ENCODE peak calls at places on chromosomes 7 and 10, in eight cellular contexts. One of them, this sample, is unnamed.

GRCh38 chr7:108351715-108352114 is 104.5 kb downstream of the NRCAM start:
- DNase-seq in Panc1: no peak
- DNase-seq in cardiac fibroblast: no peak
- DNase-seq in mammary epithelial cell: no peak
- DNase-seq in foreskin fibroblast: peak
- DNase-seq in RWPE2: no peak
- DNase-seq in psoas muscle: no peak
- DNase-seq in endothelial cell of umbilical vein: peak
- DNase-seq in this sample: no peak

GRCh38 chr7:74101061-74101681 is 17.6 kb downstream of the LIMK1 start:
- DNase-seq in RWPE2: no peak
- DNase-seq in mammary epithelial cell: no peak
- DNase-seq in cardiac fibroblast: no peak
- DNase-seq in endothelial cell of umbilical vein: no peak
- DNase-seq in foreskin fibroblast: peak
- DNase-seq in psoas muscle: peak
- DNase-seq in Panc1: no peak
- DNase-seq in this sample: no peak

GRCh38 chr10:70137135-70137534 is 4.5 kb upstream of the AIFM2 start:
- DNase-seq in mammary epithelial cell: no peak
- DNase-seq in RWPE2: no peak
- DNase-seq in psoas muscle: no peak
- DNase-seq in cardiac fibroblast: no peak
- DNase-seq in Panc1: no peak
- DNase-seq in foreskin fibroblast: no peak
- DNase-seq in endothelial cell of umbilical vein: no peak
- DNase-seq in this sample: no peak

GRCh38 chr7:25780904-25781303 is 371.1 kb upstream of the NFE2L3 start:
- DNase-seq in endothelial cell of umbilical vein: no peak
- DNase-seq in mammary epithelial cell: no peak
- DNase-seq in RWPE2: no peak
- DNase-seq in cardiac fibroblast: no peak
- DNase-seq in Panc1: no peak
- DNase-seq in foreskin fibroblast: no peak
- DNase-seq in psoas muscle: no peak
- DNase-seq in this sample: no peak

GRCh38 chr10:21954132-21954531 is 49.4 kb downstream of the DNAJC1 start:
- DNase-seq in Panc1: no peak
- DNase-seq in psoas muscle: no peak
- DNase-seq in cardiac fibroblast: no peak
- DNase-seq in RWPE2: no peak
- DNase-seq in mammary epithelial cell: no peak
- DNase-seq in endothelial cell of umbilical vein: no peak
- DNase-seq in foreskin fibroblast: no peak
- DNase-seq in this sample: no peak

GRCh38 chr7:114819629-114820362 is 102.1 kb upstream of the MDFIC start:
- DNase-seq in foreskin fibroblast: peak
- DNase-seq in psoas muscle: no peak
- DNase-seq in RWPE2: peak
- DNase-seq in endothelial cell of umbilical vein: peak
- DNase-seq in mammary epithelial cell: peak
- DNase-seq in Panc1: peak
- DNase-seq in cardiac fibroblast: peak
- DNase-seq in this sample: no peak

GRCh38 chr10:100020883-100021248 is 11.1 kb upstream of the DNMBP start:
- DNase-seq in cardiac fibroblast: no peak
- DNase-seq in mammary epithelial cell: no peak
- DNase-seq in foreskin fibroblast: no peak
- DNase-seq in Panc1: no peak
- DNase-seq in endothelial cell of umbilical vein: no peak
- DNase-seq in psoas muscle: no peak
- DNase-seq in RWPE2: no peak
- DNase-seq in this sample: no peak

GRCh38 chr7:159067870-159068787 is 76.5 kb downstream of the VIPR2 start:
- DNase-seq in endothelial cell of umbilical vein: no peak
- DNase-seq in cardiac fibroblast: peak
- DNase-seq in Panc1: no peak
- DNase-seq in mammary epithelial cell: no peak
- DNase-seq in psoas muscle: peak
- DNase-seq in RWPE2: peak
- DNase-seq in foreskin fibroblast: no peak
- DNase-seq in this sample: peak

GRCh38 chr10:11823989-11824346 is 812 bp downstream of the PROSER2 start:
- DNase-seq in RWPE2: no peak
- DNase-seq in psoas muscle: no peak
- DNase-seq in cardiac fibroblast: peak
- DNase-seq in Panc1: no peak
- DNase-seq in foreskin fibroblast: peak
- DNase-seq in mammary epithelial cell: peak
- DNase-seq in endothelial cell of umbilical vein: peak
- DNase-seq in this sample: no peak

GRCh38 chr10:96370575-96371157 is 11.9 kb upstream of the OPALIN start:
- DNase-seq in cardiac fibroblast: peak
- DNase-seq in endothelial cell of umbilical vein: peak
- DNase-seq in RWPE2: no peak
- DNase-seq in foreskin fibroblast: peak
- DNase-seq in psoas muscle: no peak
- DNase-seq in Panc1: peak
- DNase-seq in mammary epithelial cell: peak
- DNase-seq in this sample: no peak

GRCh38 chr7:99005776-99006175 is 127.4 kb downstream of the TRRAP start:
- DNase-seq in foreskin fibroblast: no peak
- DNase-seq in psoas muscle: no peak
- DNase-seq in mammary epithelial cell: no peak
- DNase-seq in RWPE2: no peak
- DNase-seq in Panc1: no peak
- DNase-seq in endothelial cell of umbilical vein: no peak
- DNase-seq in cardiac fibroblast: no peak
- DNase-seq in this sample: no peak
- TF ChIP-seq CTCF in foreskin fibroblast: no peak
- TF ChIP-seq CTCF in psoas muscle: no peak
- TF ChIP-seq CTCF in mammary epithelial cell: no peak
- TF ChIP-seq CTCF in RWPE2: no peak
- TF ChIP-seq CTCF in Panc1: no peak
- TF ChIP-seq CTCF in endothelial cell of umbilical vein: no peak
- TF ChIP-seq CTCF in cardiac fibroblast: no peak
- TF ChIP-seq CTCF in this sample: no peak

GRCh38 chr7:90597527-90597871 is 1.4 kb downstream of the CDK14 start:
- DNase-seq in cardiac fibroblast: peak
- DNase-seq in mammary epithelial cell: no peak
- DNase-seq in endothelial cell of umbilical vein: no peak
- DNase-seq in RWPE2: no peak
- DNase-seq in foreskin fibroblast: no peak
- DNase-seq in psoas muscle: no peak
- DNase-seq in Panc1: no peak
- DNase-seq in this sample: no peak

GRCh38 chr7:90595341-90595800 is 750 bp upstream of the CDK14 start:
- DNase-seq in mammary epithelial cell: no peak
- DNase-seq in foreskin fibroblast: no peak
- DNase-seq in psoas muscle: no peak
- DNase-seq in cardiac fibroblast: peak
- DNase-seq in Panc1: no peak
- DNase-seq in RWPE2: no peak
- DNase-seq in endothelial cell of umbilical vein: no peak
- DNase-seq in this sample: no peak

GRCh38 chr7:90596745-90597526 is 815 bp downstream of the CDK14 start:
- DNase-seq in endothelial cell of umbilical vein: peak
- DNase-seq in psoas muscle: no peak
- DNase-seq in foreskin fibroblast: peak
- DNase-seq in mammary epithelial cell: peak
- DNase-seq in RWPE2: no peak
- DNase-seq in Panc1: no peak
- DNase-seq in cardiac fibroblast: peak
- DNase-seq in this sample: no peak

GRCh38 chr7:90594791-90595317 is 1.3 kb upstream of the CDK14 start:
- DNase-seq in psoas muscle: peak
- DNase-seq in RWPE2: peak
- DNase-seq in Panc1: no peak
- DNase-seq in cardiac fibroblast: peak
- DNase-seq in mammary epithelial cell: peak
- DNase-seq in endothelial cell of umbilical vein: peak
- DNase-seq in foreskin fibroblast: peak
- DNase-seq in this sample: peak

DNA sequence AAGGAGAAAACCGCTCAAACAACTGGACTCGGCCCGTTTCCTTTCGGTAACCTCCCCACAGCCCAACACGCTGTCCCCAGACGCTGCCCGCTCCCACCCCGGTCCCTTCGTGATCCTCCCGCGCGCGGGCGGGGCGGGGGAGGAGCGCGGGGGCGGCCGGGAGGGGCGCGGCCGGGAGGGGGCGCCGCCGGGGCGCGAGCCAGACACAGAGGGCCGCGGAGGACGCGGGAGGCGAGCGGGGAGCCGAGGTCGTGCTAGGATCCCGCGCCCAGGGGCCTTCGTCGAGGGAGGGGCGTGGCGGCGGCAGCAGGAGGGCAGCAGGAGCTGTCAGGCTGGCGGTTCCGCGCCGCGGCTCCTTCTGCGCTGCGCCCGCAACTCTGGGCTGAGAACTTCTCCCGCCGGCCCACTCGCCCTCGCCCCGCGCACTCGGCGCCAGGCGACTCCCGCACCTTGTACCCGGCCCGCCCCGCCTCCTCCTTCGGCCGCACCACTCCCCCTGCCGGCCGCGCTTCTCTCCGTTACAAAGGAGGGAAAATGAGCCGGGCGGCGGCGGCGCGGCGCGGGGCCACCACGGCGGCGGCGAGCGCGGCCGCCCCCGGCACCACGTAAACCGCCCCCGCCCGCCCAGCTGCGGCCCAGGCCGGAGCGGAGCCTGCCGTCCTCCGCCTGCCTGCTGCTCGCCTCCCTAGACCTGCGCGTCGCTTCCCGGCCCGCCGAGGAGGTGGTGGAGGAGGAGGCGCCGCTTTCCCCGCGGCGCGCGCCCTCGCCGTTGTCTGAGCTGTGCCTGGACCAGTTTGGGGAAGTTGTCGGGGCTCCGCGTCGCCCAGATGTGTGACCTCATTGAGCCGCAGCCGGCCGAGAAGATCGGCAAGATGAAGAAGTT is at the start of gene CDK14:
- DNase-seq in foreskin fibroblast: peak
- DNase-seq in Panc1: no peak
- DNase-seq in mammary epithelial cell: peak
- DNase-seq in psoas muscle: peak
- DNase-seq in endothelial cell of umbilical vein: peak
- DNase-seq in RWPE2: peak
- DNase-seq in cardiac fibroblast: peak
- DNase-seq in this sample: peak
- TF ChIP-seq CTCF in foreskin fibroblast: peak
- TF ChIP-seq CTCF in Panc1: peak
- TF ChIP-seq CTCF in mammary epithelial cell: no peak
- TF ChIP-seq CTCF in psoas muscle: peak
- TF ChIP-seq CTCF in endothelial cell of umbilical vein: peak
- TF ChIP-seq CTCF in RWPE2: peak
- TF ChIP-seq CTCF in cardiac fibroblast: peak
- TF ChIP-seq CTCF in this sample: peak

DNA sequence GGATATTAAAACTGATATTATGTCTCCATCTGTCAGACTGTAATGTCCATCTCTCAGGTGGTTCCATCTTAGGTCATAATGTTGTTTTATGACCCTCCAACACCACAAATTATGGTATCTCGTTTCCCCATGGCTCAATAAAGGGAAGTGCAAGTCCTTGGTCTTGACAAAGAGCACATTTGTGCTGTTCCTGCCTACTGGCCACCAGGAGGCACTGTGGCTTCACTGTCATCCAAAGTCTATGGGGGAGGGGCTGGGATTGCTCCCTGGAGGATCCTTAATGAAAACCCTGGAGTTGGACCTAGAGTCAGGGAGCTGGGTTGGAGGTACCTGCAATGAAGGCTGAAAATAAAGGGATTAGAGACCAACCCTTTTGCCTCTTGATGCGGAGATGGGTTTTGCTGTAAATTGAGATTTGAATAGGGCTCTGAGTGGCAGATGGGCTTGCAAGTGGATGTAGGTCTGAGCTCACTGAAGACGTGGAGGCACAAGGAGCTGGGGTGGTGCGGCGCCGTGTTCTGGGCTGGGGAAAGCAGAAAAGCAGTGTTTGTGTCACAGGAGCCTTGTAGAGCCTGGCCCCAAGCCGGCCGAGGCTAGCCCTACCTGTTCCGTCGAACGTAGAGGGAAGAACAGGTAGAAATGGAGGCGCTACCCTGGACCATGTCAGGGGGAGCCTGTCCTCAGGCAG is 180.5 kb upstream of the PRSS58 start:
- DNase-seq in RWPE2: no peak
- DNase-seq in cardiac fibroblast: peak
- DNase-seq in mammary epithelial cell: peak
- DNase-seq in psoas muscle: no peak
- DNase-seq in endothelial cell of umbilical vein: peak
- DNase-seq in Panc1: no peak
- DNase-seq in foreskin fibroblast: peak
- DNase-seq in this sample: no peak
- TF ChIP-seq CTCF in RWPE2: peak
- TF ChIP-seq CTCF in cardiac fibroblast: peak
- TF ChIP-seq CTCF in mammary epithelial cell: peak
- TF ChIP-seq CTCF in psoas muscle: peak
- TF ChIP-seq CTCF in endothelial cell of umbilical vein: peak
- TF ChIP-seq CTCF in Panc1: peak
- TF ChIP-seq CTCF in foreskin fibroblast: peak
- TF ChIP-seq CTCF in this sample: no peak

GRCh38 chr7:117873056-117873932 is at the start of gene CTTNBP2:
- DNase-seq in endothelial cell of umbilical vein: peak
- DNase-seq in Panc1: no peak
- DNase-seq in cardiac fibroblast: peak
- DNase-seq in foreskin fibroblast: peak
- DNase-seq in psoas muscle: peak
- DNase-seq in mammary epithelial cell: peak
- DNase-seq in RWPE2: peak
- DNase-seq in this sample: peak

GRCh38 chr7:117871778-117872538 is 1.3 kb downstream of the CTTNBP2 start:
- DNase-seq in RWPE2: no peak
- DNase-seq in foreskin fibroblast: peak
- DNase-seq in cardiac fibroblast: no peak
- DNase-seq in psoas muscle: peak
- DNase-seq in mammary epithelial cell: no peak
- DNase-seq in Panc1: no peak
- DNase-seq in endothelial cell of umbilical vein: no peak
- DNase-seq in this sample: peak

GRCh38 chr7:117873933-117874530 is 791 bp upstream of the CTTNBP2 start:
- DNase-seq in cardiac fibroblast: no peak
- DNase-seq in RWPE2: no peak
- DNase-seq in psoas muscle: no peak
- DNase-seq in foreskin fibroblast: no peak
- DNase-seq in Panc1: no peak
- DNase-seq in endothelial cell of umbilical vein: no peak
- DNase-seq in mammary epithelial cell: no peak
- DNase-seq in this sample: no peak

GRCh38 chr7:117871401-117871777 is 1.9 kb downstream of the CTTNBP2 start:
- DNase-seq in psoas muscle: no peak
- DNase-seq in endothelial cell of umbilical vein: no peak
- DNase-seq in foreskin fibroblast: no peak
- DNase-seq in Panc1: no peak
- DNase-seq in RWPE2: no peak
- DNase-seq in cardiac fibroblast: no peak
- DNase-seq in mammary epithelial cell: no peak
- DNase-seq in this sample: no peak

DNA sequence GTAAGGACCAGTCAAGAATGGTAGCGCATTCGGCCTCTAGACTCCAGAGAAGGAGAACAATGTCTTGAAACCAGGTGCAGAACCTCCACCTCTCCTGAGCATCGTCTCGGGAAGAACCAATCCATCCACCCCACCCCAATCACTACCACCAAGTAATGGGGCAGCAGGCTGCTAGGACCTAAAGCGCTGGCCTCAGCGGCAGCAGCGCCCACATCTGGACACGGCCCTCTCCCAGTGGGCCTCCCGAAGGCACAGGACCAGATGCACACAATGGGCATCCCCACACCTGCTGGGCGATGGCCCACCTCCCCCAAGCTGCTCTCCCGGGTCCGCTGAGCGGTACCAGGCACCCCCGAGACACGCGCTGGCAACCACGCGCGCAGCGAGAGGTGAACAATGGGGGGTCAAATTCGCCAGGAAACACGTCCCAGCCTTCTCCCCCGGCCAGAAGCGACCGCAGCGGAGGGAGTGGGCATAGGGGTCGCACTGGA is 631 bp downstream of the CTTNBP2 start:
- DNase-seq in cardiac fibroblast: no peak
- DNase-seq in mammary epithelial cell: no peak
- DNase-seq in psoas muscle: peak
- DNase-seq in foreskin fibroblast: peak
- DNase-seq in RWPE2: no peak
- DNase-seq in endothelial cell of umbilical vein: peak
- DNase-seq in Panc1: no peak
- DNase-seq in this sample: peak
- TF ChIP-seq CTCF in cardiac fibroblast: no peak
- TF ChIP-seq CTCF in mammary epithelial cell: no peak
- TF ChIP-seq CTCF in psoas muscle: no peak
- TF ChIP-seq CTCF in foreskin fibroblast: no peak
- TF ChIP-seq CTCF in RWPE2: peak
- TF ChIP-seq CTCF in endothelial cell of umbilical vein: no peak
- TF ChIP-seq CTCF in Panc1: no peak
- TF ChIP-seq CTCF in this sample: no peak